ENCODE peak calls at places on chromosome 1, in six cellular contexts. M is breast epithelium, R is IMR-90, Z is uterus, F is adrenal gland, I is stomach. P is an unnamed sample.

GRCh38 chr1:202067188-202067977 is 55.3 kb upstream of the GPR37L1 start:
- DNase-seq in M (no peak), R (no peak), Z (no peak), F (no peak), I (no peak), P (peak; percentile 38)

GRCh38 chr1:85465099-85465790 is at the start of gene DDAH1:
- DNase-seq in M (peak; percentile 63), R (peak; percentile 65), Z (peak; percentile 24), F (peak; percentile 66), I (peak; percentile 83), P (peak; percentile 22)

GRCh38 chr1:33974147-33974546 is 110.3 kb downstream of the HMGB4 start:
- DNase-seq in M (no peak), R (no peak), Z (no peak), F (peak; percentile 52), I (no peak), P (no peak)

GRCh38 chr1:85295006-85295431 is 18.6 kb upstream of the BCL10 start:
- DNase-seq in M (no peak), R (peak; percentile 58), Z (no peak), F (no peak), I (no peak), P (no peak)

GRCh38 chr1:233233508-233234040 is 62.0 kb downstream of the PCNX2 start:
- DNase-seq in M (no peak), R (no peak), Z (no peak), F (no peak), I (no peak), P (no peak)

GRCh38 chr1:60044881-60045280 is 28.7 kb downstream of the C1orf87 start:
- DNase-seq in M (no peak), R (no peak), Z (no peak), F (no peak), I (no peak), P (no peak)

GRCh38 chr1:944341-945325 is 14.4 kb downstream of the NOC2L start:
- DNase-seq in M (no peak), R (peak; percentile 83), Z (peak; percentile 83), F (peak; percentile 46), I (no peak), P (no peak)

GRCh38 chr1:37763791-37764741 is 854 bp downstream of the EPHA10 start:
- DNase-seq in M (no peak), R (peak; percentile 37), Z (no peak), F (peak; percentile 45), I (no peak), P (peak; percentile 66)

GRCh38 chr1:19926296-19927129 is 3.1 kb upstream of the PLA2G2E start:
- DNase-seq in M (no peak), R (no peak), Z (no peak), F (no peak), I (no peak), P (no peak)

GRCh38 chr1:170290971-170291370 is 145.2 kb downstream of the NTMT2 start:
- DNase-seq in M (no peak), R (peak; percentile 46), Z (no peak), F (no peak), I (no peak), P (no peak)

GRCh38 chr1:235326719-235327558 is 1.0 kb downstream of the ARID4B start:
- DNase-seq in M (no peak), R (no peak), Z (peak; percentile 24), F (peak; percentile 38), I (peak; percentile 34), P (peak; percentile 75)

GRCh38 chr1:15578921-15579682 is 5.7 kb downstream of the AGMAT start:
- DNase-seq in M (no peak), R (no peak), Z (no peak), F (no peak), I (no peak), P (no peak)

GRCh38 chr1:109426278-109427170 is at the start of gene PSMA5:
- DNase-seq in M (peak; percentile 97), R (peak; percentile 100), Z (peak; percentile 97), F (peak; percentile 99), I (peak; percentile 97), P (peak; percentile 99)
- TF ChIP-seq POLR2A in M (peak; percentile 19), R (peak; percentile 97), Z (no peak), F (peak; percentile 93), I (no peak), P (peak; percentile 96)

DNA sequence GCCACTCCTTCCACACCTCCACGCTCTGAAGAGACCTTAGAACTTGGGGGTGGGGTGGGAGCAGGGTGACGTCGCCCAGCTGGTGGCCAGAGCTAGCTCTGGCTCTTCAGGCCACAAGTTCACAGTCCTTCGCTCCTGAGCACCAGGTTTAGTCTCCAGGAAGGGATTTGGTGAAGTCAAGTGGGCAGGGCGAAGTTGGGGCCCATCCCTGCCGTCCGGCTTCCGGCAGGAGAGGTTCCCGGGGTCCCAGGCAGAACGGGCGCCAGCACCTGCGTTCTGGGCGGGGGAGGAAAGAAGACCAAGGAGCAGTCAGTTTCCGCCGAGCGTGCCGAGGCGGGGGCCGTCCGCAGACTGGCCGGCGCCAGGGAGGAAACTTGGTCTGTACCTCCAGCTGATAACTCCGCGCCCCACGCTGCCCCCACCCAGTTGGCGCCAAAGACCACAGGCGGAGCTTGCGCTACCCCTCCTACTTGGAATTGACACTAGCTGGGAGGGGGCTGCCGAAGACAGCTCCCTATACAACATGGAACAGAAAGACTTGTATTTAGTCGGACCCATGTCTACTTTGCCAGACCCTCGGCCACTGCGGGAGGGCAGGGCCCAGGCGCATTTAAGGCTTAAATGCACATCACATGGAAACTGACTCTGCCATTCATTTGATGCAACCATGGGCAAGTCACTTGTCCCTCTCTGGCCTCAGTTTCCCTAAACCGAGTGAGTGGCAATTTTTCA is 995 bp downstream of the ID3 start:
- DNase-seq in M (no peak), R (peak; percentile 48), Z (peak; percentile 53), F (peak; percentile 38), I (peak; percentile 73), P (no peak)
- TF ChIP-seq POLR2A in M (no peak), R (peak; percentile 18), Z (peak; percentile 13), F (peak; percentile 23), I (no peak), P (no peak)

DNA sequence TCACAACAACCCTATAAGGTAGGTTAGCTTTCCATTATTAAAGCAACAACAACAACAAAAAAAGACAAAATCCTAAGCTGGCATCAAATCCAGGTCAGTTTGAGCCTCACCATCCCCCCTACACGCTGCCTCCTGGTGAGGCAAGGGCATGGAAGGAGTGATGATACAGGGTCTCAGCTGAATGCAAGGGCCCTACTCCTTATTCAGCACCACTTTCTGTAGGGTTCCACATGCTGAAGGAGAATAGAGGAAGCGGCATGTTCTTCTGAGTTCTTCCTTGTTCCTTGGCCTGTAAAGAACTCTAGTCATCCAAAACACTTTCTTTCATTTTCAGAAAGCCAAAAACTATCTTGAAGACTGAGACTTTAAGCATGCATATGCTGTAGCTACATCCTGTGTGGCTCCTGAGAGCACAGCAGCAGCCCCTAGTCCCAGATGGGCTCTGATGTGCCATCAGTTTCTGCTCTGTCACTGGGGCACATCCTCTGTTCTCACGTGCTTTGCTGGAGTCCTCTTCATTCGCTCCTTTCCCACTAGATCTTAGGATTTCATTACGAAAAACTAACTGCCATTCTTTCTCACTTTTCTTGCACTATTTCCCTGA is 6.2 kb downstream of the ILDR2 start:
- DNase-seq in M (no peak), R (no peak), Z (no peak), F (no peak), I (no peak), P (no peak)
- TF ChIP-seq POLR2A in M (no peak), R (no peak), Z (no peak), F (no peak), I (no peak), P (no peak)

DNA sequence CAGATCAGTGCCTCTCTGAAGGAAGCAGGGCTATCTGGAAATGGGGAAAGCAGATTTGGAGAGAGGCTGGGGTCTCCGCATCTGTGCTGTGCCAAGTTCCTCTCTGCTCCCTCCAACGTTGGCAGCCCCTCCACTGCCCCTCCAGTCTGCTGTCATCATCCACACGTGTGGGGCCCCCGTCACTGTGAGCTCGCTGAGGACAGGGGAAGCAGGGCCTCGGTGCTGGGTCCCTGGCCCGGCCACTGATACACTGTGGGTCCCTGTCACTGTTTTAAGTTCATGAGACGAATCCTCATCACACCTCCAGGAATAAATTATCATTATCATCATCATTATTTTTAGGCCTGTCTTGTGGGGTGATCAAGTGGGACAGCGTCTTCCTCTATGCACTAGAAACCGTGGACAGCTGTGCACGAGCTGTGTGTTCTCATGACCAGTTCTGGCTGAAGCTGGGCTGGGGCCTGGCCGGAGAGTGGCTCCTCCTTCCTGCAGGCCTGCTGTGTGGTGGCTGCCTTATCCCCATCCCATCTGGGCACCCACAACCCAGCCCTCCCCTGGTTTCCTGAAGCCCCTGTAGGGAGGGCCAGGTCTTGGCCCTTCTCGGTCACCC is 52.2 kb downstream of the DMRTB1 start:
- DNase-seq in M (no peak), R (no peak), Z (peak; percentile 43), F (no peak), I (no peak), P (no peak)
- TF ChIP-seq POLR2A in M (no peak), R (no peak), Z (no peak), F (no peak), I (no peak), P (no peak)

DNA sequence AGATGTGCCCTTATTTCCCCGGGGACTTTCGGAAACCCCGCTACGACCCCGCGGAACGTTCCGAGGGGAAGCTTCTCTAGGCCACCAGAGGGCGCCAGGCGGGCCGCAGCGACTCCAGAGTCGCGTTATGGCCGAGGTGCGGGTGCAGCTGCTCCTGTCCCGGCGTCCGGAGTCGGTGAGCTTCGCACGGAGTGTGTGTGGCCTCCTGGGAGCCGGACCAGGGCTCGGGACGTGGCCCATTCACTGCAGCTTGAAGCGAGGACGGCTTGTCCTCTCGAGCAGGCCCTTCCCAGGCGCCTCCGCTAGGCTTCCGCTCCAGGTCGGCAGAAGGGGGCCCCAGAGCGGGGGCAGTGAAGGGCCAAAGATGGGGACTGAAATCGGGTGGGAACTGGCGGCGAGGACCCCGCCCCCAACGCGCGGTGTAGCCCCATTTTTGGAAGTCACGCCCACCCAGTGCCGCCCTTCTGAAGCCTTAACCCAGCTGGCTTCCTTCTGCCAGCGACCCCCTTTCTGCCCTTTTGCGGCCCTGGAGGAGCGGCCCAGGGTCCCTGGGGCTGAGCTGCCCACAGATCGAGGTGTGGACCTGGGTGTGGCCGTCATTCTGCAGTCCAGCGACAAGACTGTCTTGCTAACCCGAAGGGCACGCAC is at the start of gene NUDT17:
- DNase-seq in M (peak; percentile 75), R (peak; percentile 67), Z (peak; percentile 76), F (peak; percentile 82), I (peak; percentile 84), P (peak; percentile 86)
- TF ChIP-seq POLR2A in M (no peak), R (peak; percentile 55), Z (no peak), F (peak; percentile 27), I (no peak), P (peak; percentile 62)

GRCh38 chr1:94246692-94247145 is 9.3 kb upstream of the ARHGAP29 start:
- DNase-seq in M (no peak), R (no peak), Z (no peak), F (no peak), I (no peak), P (no peak)

GRCh38 chr1:94245747-94246438 is 8.5 kb upstream of the ARHGAP29 start:
- DNase-seq in M (no peak), R (peak; percentile 37), Z (no peak), F (no peak), I (no peak), P (no peak)

GRCh38 chr1:94244816-94245215 is 7.4 kb upstream of the ARHGAP29 start:
- DNase-seq in M (no peak), R (no peak), Z (no peak), F (no peak), I (no peak), P (no peak)

GRCh38 chr1:94248956-94249688 is 11.7 kb upstream of the ARHGAP29 start:
- DNase-seq in M (no peak), R (no peak), Z (no peak), F (no peak), I (no peak), P (no peak)

GRCh38 chr1:94247146-94248094 is 10.0 kb upstream of the ARHGAP29 start:
- DNase-seq in M (peak; percentile 84), R (peak; percentile 36), Z (peak; percentile 52), F (peak; percentile 78), I (peak; percentile 89), P (peak; percentile 71)
- TF ChIP-seq POLR2A in M (peak; percentile 25), R (no peak), Z (peak; percentile 83), F (peak; percentile 54), I (no peak), P (no peak)

GRCh38 chr1:143735764-143736461 is 235.9 kb downstream of the FAM72C start:
- DNase-seq in M (no peak), R (no peak), Z (no peak), F (no peak), I (no peak), P (no peak)
- TF ChIP-seq POLR2A in M (no peak), R (no peak), Z (no peak), F (no peak), I (no peak), P (no peak)